ENCODE peak calls at places on chromosome 5, in four cellular contexts. Y is IMR-90, A is mesenchymal stem cell, N is H9. I is an unnamed sample.

GRCh38 chr5:180910735-180911134 is 11.8 kb downstream of the BTNL8 start:
- DNase-seq in A (no peak), N (no peak), Y (no peak), I (peak; percentile 8)

GRCh38 chr5:43066231-43066798 is 26.2 kb upstream of the ANXA2R start:
- DNase-seq in Y (peak; percentile 69), N (peak; percentile 68), A (peak; percentile 84), I (peak; percentile 85)

GRCh38 chr5:133994990-133995333 is 9.8 kb downstream of the VDAC1 start:
- DNase-seq in A (no peak), Y (no peak), N (no peak), I (no peak)

GRCh38 chr5:38601843-38602424 is 45.5 kb upstream of the LIFR start:
- DNase-seq in Y (peak; percentile 79), A (peak; percentile 69), N (no peak), I (peak; percentile 45)

GRCh38 chr5:174317261-174317894 is 271.9 kb downstream of the NSG2 start:
- DNase-seq in N (peak; percentile 76), Y (peak; percentile 53), A (peak; percentile 66), I (peak; percentile 83)

GRCh38 chr5:78803386-78803785 is 154.8 kb upstream of the LHFPL2 start:
- DNase-seq in A (no peak), N (no peak), Y (no peak), I (no peak)

GRCh38 chr5:14686517-14686916 is 22.0 kb downstream of the OTULIN start:
- DNase-seq in N (no peak), A (no peak), Y (no peak), I (no peak)

GRCh38 chr5:11384441-11385250 is 519.6 kb downstream of the CTNND2 start:
- DNase-seq in N (peak; percentile 39), Y (no peak), A (no peak), I (peak; percentile 22)

GRCh38 chr5:173963867-173964429 is 25.0 kb upstream of the C5orf47 start:
- DNase-seq in A (no peak), N (peak; percentile 93), Y (no peak), I (peak; percentile 59)

GRCh38 chr5:13708432-13708831 is 236.1 kb downstream of the DNAH5 start:
- DNase-seq in N (no peak), A (peak; percentile 45), Y (peak; percentile 72), I (no peak)

GRCh38 chr5:173281910-173282309 is 46.3 kb downstream of the STC2 start:
- DNase-seq in N (peak; percentile 62), Y (peak; percentile 21), A (peak; percentile 65), I (peak; percentile 91)

GRCh38 chr5:148145916-148146315 is 22.4 kb upstream of the SPINK14 start:
- DNase-seq in Y (peak; percentile 4), N (no peak), A (peak; percentile 61), I (peak; percentile 76)

GRCh38 chr5:54673523-54674225 is 156.1 kb downstream of the SNX18 start:
- DNase-seq in N (no peak), Y (peak; percentile 36), A (peak; percentile 44), I (no peak)

GRCh38 chr5:32278403-32278802 is 34.3 kb downstream of the MTMR12 start:
- DNase-seq in Y (peak; percentile 82), N (no peak), A (peak; percentile 73), I (no peak)

GRCh38 chr5:81313278-81313677 is 11.9 kb downstream of the ZCCHC9 start:
- DNase-seq in A (no peak), Y (no peak), N (no peak), I (no peak)

GRCh38 chr5:32526815-32527214 is 58.5 kb upstream of the SUB1 start:
- DNase-seq in Y (no peak), A (no peak), N (no peak), I (no peak)

GRCh38 chr5:38783011-38783551 is 62.7 kb upstream of the OSMR start:
- DNase-seq in N (no peak), A (peak; percentile 97), Y (peak; percentile 95), I (peak; percentile 2)

GRCh38 chr5:16964821-16965220 is 28.7 kb upstream of the MYO10 start:
- DNase-seq in Y (no peak), A (no peak), N (no peak), I (peak; percentile 39)

GRCh38 chr5:27810458-27810857 is 772.1 kb upstream of the CDH9 start:
- DNase-seq in A (no peak), Y (no peak), N (no peak), I (no peak)

GRCh38 chr5:151026674-151027073 is 6.3 kb downstream of the GPX3 start:
- DNase-seq in N (no peak), Y (no peak), A (no peak), I (no peak)

GRCh38 chr5:138230981-138231589 is 18.0 kb upstream of the CDC23 start:
- DNase-seq in A (peak; percentile 38), N (no peak), Y (no peak), I (peak; percentile 26)

GRCh38 chr5:100634937-100635336 is 99.8 kb downstream of the FAM174A start:
- DNase-seq in N (no peak), Y (peak; percentile 2), A (no peak), I (no peak)

GRCh38 chr5:27462936-27463335 is 424.6 kb upstream of the CDH9 start:
- DNase-seq in A (no peak), N (no peak), Y (no peak), I (no peak)

GRCh38 chr5:104370523-104370922 is 807.9 kb upstream of the NUDT12 start:
- DNase-seq in N (no peak), A (peak; percentile 19), Y (no peak), I (no peak)

GRCh38 chr5:143506881-143507552 is 103.5 kb upstream of the NR3C1 start:
- DNase-seq in A (peak; percentile 74), N (no peak), Y (peak; percentile 95), I (no peak)

GRCh38 chr5:73274870-73275756 is 102.1 kb downstream of the TMEM174 start:
- DNase-seq in N (no peak), Y (peak; percentile 13), A (no peak), I (no peak)

GRCh38 chr5:139740138-139740992 is 55.2 kb upstream of the PSD2 start:
- DNase-seq in N (no peak), A (no peak), Y (no peak), I (no peak)

GRCh38 chr5:3155717-3156116 is 404.2 kb upstream of the IRX2 start:
- DNase-seq in Y (no peak), N (no peak), A (no peak), I (no peak)

GRCh38 chr5:147310059-147310704 is 75.4 kb downstream of the STK32A start:
- DNase-seq in A (peak; percentile 20), Y (peak; percentile 6), N (peak; percentile 54), I (peak; percentile 33)

GRCh38 chr5:75640395-75640794 is 29.1 kb downstream of the ANKDD1B start:
- DNase-seq in A (peak; percentile 81), Y (peak; percentile 78), N (no peak), I (no peak)

GRCh38 chr5:67045816-67046740 is 150.5 kb downstream of the CD180 start:
- DNase-seq in Y (peak; percentile 39), A (no peak), N (no peak), I (no peak)

GRCh38 chr5:149030392-149030791 is 32.5 kb downstream of the SH3TC2 start:
- DNase-seq in A (peak; percentile 84), Y (peak; percentile 93), N (no peak), I (no peak)

GRCh38 chr5:56666901-56667300 is 148.4 kb upstream of the MAP3K1 start:
- DNase-seq in N (no peak), A (no peak), Y (no peak), I (no peak)

GRCh38 chr5:53418844-53419243 is 61.6 kb upstream of the FST start:
- DNase-seq in A (peak; percentile 93), N (no peak), Y (peak; percentile 99), I (no peak)

GRCh38 chr5:43422143-43422542 is 10.0 kb upstream of the CCL28 start:
- DNase-seq in A (peak; percentile 26), N (no peak), Y (peak; percentile 12), I (peak; percentile 31)

GRCh38 chr5:80182802-80183645 is 72.8 kb downstream of the SERINC5 start:
- DNase-seq in Y (no peak), A (no peak), N (peak; percentile 86), I (peak; percentile 91)
- H2AK5ac ChIP-seq in Y (no peak overlapping the region), A (no peak overlapping the region), N (peak overlapping the region; percentile 83), I (no peak overlapping the region)

GRCh38 chr5:178108446-178108845 is 4.9 kb upstream of the N4BP3 start:
- DNase-seq in Y (no peak), N (no peak), A (no peak), I (no peak)
- H2BK5ac ChIP-seq in Y (no peak overlapping the region), N (no peak overlapping the region), A (no peak overlapping the region), I (no peak overlapping the region)

GRCh38 chr5:82387041-82387818 is 109.1 kb upstream of the RPS23 start:
- DNase-seq in A (peak; percentile 26), Y (peak; percentile 18), N (no peak), I (peak; percentile 54)

GRCh38 chr5:82386576-82386975 is 108.4 kb upstream of the RPS23 start:
- DNase-seq in N (no peak), A (no peak), Y (no peak), I (no peak)

GRCh38 chr5:82381591-82381990 is 103.4 kb upstream of the RPS23 start:
- DNase-seq in A (no peak), Y (no peak), N (no peak), I (no peak)

GRCh38 chr5:82387819-82388166 is 109.6 kb upstream of the RPS23 start:
- DNase-seq in Y (no peak), N (no peak), A (no peak), I (no peak)

GRCh38 chr5:82384025-82384750 is 106.0 kb upstream of the RPS23 start:
- DNase-seq in A (no peak), N (no peak), Y (no peak), I (no peak)
- H2AK5ac ChIP-seq in A (no peak overlapping the region), N (no peak overlapping the region), Y (no peak overlapping the region), I (no peak overlapping the region)

GRCh38 chr5:178526796-178527457 is 63.3 kb downstream of the COL23A1 start:
- DNase-seq in Y (no peak), A (no peak), N (no peak), I (no peak)
- H2BK5ac ChIP-seq in Y (no peak overlapping the region), A (no peak overlapping the region), N (no peak overlapping the region), I (no peak overlapping the region)

GRCh38 chr5:126354857-126355731 is 68.1 kb upstream of the GRAMD2B start:
- DNase-seq in N (no peak), Y (no peak), A (no peak), I (no peak)
- H2AK5ac ChIP-seq in N (no peak overlapping the region), Y (peak overlapping the region; percentile 94), A (peak overlapping the region; percentile 96), I (no peak overlapping the region)

I was measured in mesendoderm.